ENCODE peak calls at places on chromosomes 5 and 9, in five cellular contexts. H is AML-193; X is lung; V is CD4-positive, alpha-beta T cell; Y is AG20443. F is an unnamed sample.

GRCh38 chr9:108322326-108323098 is 533.3 kb downstream of the ACTL7B start:
- DNase-seq in H (no peak), X (no peak), V (no peak), Y (no peak), F (no peak)

GRCh38 chr9:108535526-108535925 is 320.3 kb downstream of the ACTL7B start:
- DNase-seq in H (no peak), X (no peak), V (no peak), Y (no peak), F (no peak)

GRCh38 chr9:16964228-16964627 is 93.8 kb upstream of the BNC2 start:
- DNase-seq in H (no peak), X (no peak), V (no peak), Y (peak; percentile 73), F (no peak)

GRCh38 chr9:112728401-112728800 is 10.5 kb upstream of the INIP start:
- DNase-seq in H (no peak), X (no peak), V (no peak), Y (no peak), F (no peak)

GRCh38 chr5:96661101-96661840 is 905 bp upstream of the CAST start:
- DNase-seq in H (peak; percentile 45), X (no peak), V (peak; percentile 18), Y (peak; percentile 25), F (no peak)

GRCh38 chr9:112248722-112249121 is 73.6 kb upstream of the SUSD1 start:
- DNase-seq in H (no peak), X (no peak), V (no peak), Y (no peak), F (no peak)

GRCh38 chr9:100670719-100671118 is 92.8 kb downstream of the CAVIN4 start:
- DNase-seq in H (no peak), X (no peak), V (no peak), Y (no peak), F (no peak)

GRCh38 chr9:3879731-3880493 is 354.1 kb upstream of the RFX3 start:
- DNase-seq in H (no peak), X (no peak), V (no peak), Y (no peak), F (no peak)

GRCh38 chr5:151274666-151275065 is 21.7 kb downstream of the GM2A start:
- DNase-seq in H (no peak), X (no peak), V (no peak), Y (no peak), F (no peak)

GRCh38 chr5:145433077-145433476 is 402.1 kb downstream of the PRELID2 start:
- DNase-seq in H (no peak), X (no peak), V (no peak), Y (no peak), F (no peak)

GRCh38 chr5:133059621-133060020 is 7.8 kb downstream of the HSPA4 start:
- DNase-seq in H (no peak), X (no peak), V (no peak), Y (no peak), F (no peak)

GRCh38 chr5:116411101-116411571 is 163.5 kb downstream of the SEMA6A start:
- DNase-seq in H (no peak), X (no peak), V (no peak), Y (no peak), F (no peak)

GRCh38 chr5:116135344-116135743 is 50.5 kb downstream of the COMMD10 start:
- DNase-seq in H (no peak), X (no peak), V (no peak), Y (no peak), F (no peak)

GRCh38 chr5:25568989-25569625 is 924.3 kb upstream of the CDH10 start:
- DNase-seq in H (no peak), X (no peak), V (no peak), Y (no peak), F (no peak)

GRCh38 chr5:134887593-134888159 is 13.5 kb downstream of the TXNDC15 start:
- DNase-seq in H (no peak), X (no peak), V (no peak), Y (no peak), F (no peak)

GRCh38 chr9:95508242-95508967 is 8.4 kb downstream of the PTCH1 start:
- DNase-seq in H (no peak), X (no peak), V (no peak), Y (peak; percentile 25), F (no peak)

GRCh38 chr5:167552356-167552755 is 739.1 kb upstream of the WWC1 start:
- DNase-seq in H (no peak), X (no peak), V (no peak), Y (no peak), F (no peak)

GRCh38 chr5:126363658-126364057 is 59.6 kb upstream of the GRAMD2B start:
- DNase-seq in H (no peak), X (no peak), V (no peak), Y (no peak), F (no peak)

GRCh38 chr5:143922718-143923117 is 110.8 kb downstream of the HMHB1 start:
- DNase-seq in H (no peak), X (no peak), V (no peak), Y (peak; percentile 49), F (no peak)

GRCh38 chr9:34646211-34647083 is at the start of gene GALT:
- DNase-seq in H (peak; percentile 64), X (peak; percentile 99), V (peak; percentile 98), Y (peak; percentile 92), F (peak; percentile 95)

GRCh38 chr9:108439967-108440366 is 415.8 kb downstream of the ACTL7B start:
- DNase-seq in H (no peak), X (no peak), V (no peak), Y (peak; percentile 61), F (no peak)

GRCh38 chr5:23977996-23978395 is 470.6 kb downstream of the PRDM9 start:
- DNase-seq in H (peak; percentile 6), X (no peak), V (no peak), Y (no peak), F (no peak)

GRCh38 chr5:114377946-114378345 is 16.1 kb downstream of the KCNN2 start:
- DNase-seq in H (no peak), X (no peak), V (no peak), Y (no peak), F (no peak)

GRCh38 chr9:69056416-69056815 is 20.9 kb downstream of the FXN start:
- DNase-seq in H (no peak), X (no peak), V (no peak), Y (no peak), F (no peak)

GRCh38 chr5:73158313-73158712 is 14.7 kb upstream of the TMEM174 start:
- DNase-seq in H (no peak), X (no peak), V (no peak), Y (no peak), F (no peak)

GRCh38 chr9:95327239-95327865 is 9.8 kb upstream of the FANCC start:
- DNase-seq in H (no peak), X (no peak), V (no peak), Y (no peak), F (no peak)

GRCh38 chr5:56637321-56637920 is 177.9 kb upstream of the MAP3K1 start:
- DNase-seq in H (no peak), X (no peak), V (no peak), Y (no peak), F (no peak)

GRCh38 chr5:137220523-137220927 is 278.6 kb downstream of the SPOCK1 start:
- DNase-seq in H (peak; percentile 39), X (no peak), V (no peak), Y (peak; percentile 83), F (no peak)

GRCh38 chr5:66621146-66621545 is 25.0 kb downstream of the MAST4 start:
- DNase-seq in H (no peak), X (no peak), V (no peak), Y (peak; percentile 39), F (no peak)

GRCh38 chr5:2902186-2902585 is 150.7 kb upstream of the IRX2 start:
- DNase-seq in H (no peak), X (peak; percentile 11), V (no peak), Y (no peak), F (no peak)

F was measured in T follicular helper cell.